ENCODE peak calls at places on chromosomes 16 and 17, in six cellular contexts. One of them, this sample, is unnamed.

GRCh38 chr17:44351464-44351863 is 6.4 kb downstream of the GRN start:
- DNase-seq in GM13977: no peak
- DNase-seq in NCI-H510A treated with DMSO at 0.1 percent for 48 hours: no peak
- DNase-seq in hypothalamus: no peak
- DNase-seq in kidney glomerular epithelial cell: no peak
- DNase-seq in tibial nerve: no peak
- DNase-seq in this sample: no peak

GRCh38 chr17:43878260-43879082 is 28.9 kb downstream of the MPP2 start:
- DNase-seq in tibial nerve: peak
- DNase-seq in kidney glomerular epithelial cell: peak
- DNase-seq in hypothalamus: peak
- DNase-seq in NCI-H510A treated with DMSO at 0.1 percent for 48 hours: peak
- DNase-seq in GM13977: peak
- DNase-seq in this sample: peak

GRCh38 chr16:69145658-69146057 is 13.2 kb downstream of the UTP4 start:
- DNase-seq in GM13977: no peak
- DNase-seq in hypothalamus: no peak
- DNase-seq in NCI-H510A treated with DMSO at 0.1 percent for 48 hours: no peak
- DNase-seq in kidney glomerular epithelial cell: no peak
- DNase-seq in tibial nerve: no peak
- DNase-seq in this sample: no peak

GRCh38 chr16:73149329-73149728 is 101.4 kb upstream of the ZFHX3 start:
- DNase-seq in kidney glomerular epithelial cell: no peak
- DNase-seq in GM13977: no peak
- DNase-seq in tibial nerve: no peak
- DNase-seq in NCI-H510A treated with DMSO at 0.1 percent for 48 hours: peak
- DNase-seq in hypothalamus: no peak
- DNase-seq in this sample: no peak

GRCh38 chr17:79012563-79013134 is 3.1 kb upstream of the CANT1 start:
- DNase-seq in hypothalamus: no peak
- DNase-seq in NCI-H510A treated with DMSO at 0.1 percent for 48 hours: no peak
- DNase-seq in kidney glomerular epithelial cell: no peak
- DNase-seq in GM13977: no peak
- DNase-seq in tibial nerve: no peak
- DNase-seq in this sample: no peak

GRCh38 chr17:66975614-66976378 is 11.3 kb downstream of the CACNG4 start:
- DNase-seq in NCI-H510A treated with DMSO at 0.1 percent for 48 hours: no peak
- DNase-seq in GM13977: peak
- DNase-seq in tibial nerve: no peak
- DNase-seq in hypothalamus: no peak
- DNase-seq in kidney glomerular epithelial cell: no peak
- DNase-seq in this sample: no peak

GRCh38 chr17:50209472-50210248 is 8.2 kb upstream of the COL1A1 start:
- DNase-seq in GM13977: no peak
- DNase-seq in kidney glomerular epithelial cell: peak
- DNase-seq in hypothalamus: no peak
- DNase-seq in tibial nerve: peak
- DNase-seq in NCI-H510A treated with DMSO at 0.1 percent for 48 hours: no peak
- DNase-seq in this sample: no peak

GRCh38 chr16:71777329-71777728 is 31.3 kb downstream of the AP1G1 start:
- DNase-seq in hypothalamus: no peak
- DNase-seq in tibial nerve: no peak
- DNase-seq in GM13977: no peak
- DNase-seq in NCI-H510A treated with DMSO at 0.1 percent for 48 hours: no peak
- DNase-seq in kidney glomerular epithelial cell: no peak
- DNase-seq in this sample: no peak

GRCh38 chr16:11828696-11829095 is 22.6 kb downstream of the RSL1D1 start:
- DNase-seq in tibial nerve: no peak
- DNase-seq in kidney glomerular epithelial cell: no peak
- DNase-seq in GM13977: no peak
- DNase-seq in hypothalamus: no peak
- DNase-seq in NCI-H510A treated with DMSO at 0.1 percent for 48 hours: no peak
- DNase-seq in this sample: no peak

GRCh38 chr16:22945361-22945760 is 131.4 kb downstream of the HS3ST2 start:
- DNase-seq in kidney glomerular epithelial cell: no peak
- DNase-seq in hypothalamus: no peak
- DNase-seq in NCI-H510A treated with DMSO at 0.1 percent for 48 hours: no peak
- DNase-seq in GM13977: no peak
- DNase-seq in tibial nerve: no peak
- DNase-seq in this sample: no peak

GRCh38 chr17:72560303-72561247 is 439.8 kb downstream of the SOX9 start:
- DNase-seq in GM13977: peak
- DNase-seq in NCI-H510A treated with DMSO at 0.1 percent for 48 hours: peak
- DNase-seq in kidney glomerular epithelial cell: peak
- DNase-seq in tibial nerve: no peak
- DNase-seq in hypothalamus: no peak
- DNase-seq in this sample: peak

GRCh38 chr17:42779942-42780815 is at the start of gene WNK4:
- DNase-seq in tibial nerve: no peak
- DNase-seq in hypothalamus: no peak
- DNase-seq in GM13977: peak
- DNase-seq in kidney glomerular epithelial cell: no peak
- DNase-seq in NCI-H510A treated with DMSO at 0.1 percent for 48 hours: no peak
- DNase-seq in this sample: no peak

GRCh38 chr17:13616031-13616430 is 14.3 kb upstream of the HS3ST3A1 start:
- DNase-seq in tibial nerve: no peak
- DNase-seq in kidney glomerular epithelial cell: no peak
- DNase-seq in NCI-H510A treated with DMSO at 0.1 percent for 48 hours: no peak
- DNase-seq in hypothalamus: no peak
- DNase-seq in GM13977: no peak
- DNase-seq in this sample: no peak

GRCh38 chr16:13866073-13866472 is 53.9 kb upstream of the ERCC4 start:
- DNase-seq in tibial nerve: peak
- DNase-seq in kidney glomerular epithelial cell: peak
- DNase-seq in hypothalamus: no peak
- DNase-seq in NCI-H510A treated with DMSO at 0.1 percent for 48 hours: peak
- DNase-seq in GM13977: peak
- DNase-seq in this sample: no peak

GRCh38 chr16:58230259-58230658 is 32.4 kb upstream of the CSNK2A2 start:
- DNase-seq in kidney glomerular epithelial cell: no peak
- DNase-seq in GM13977: no peak
- DNase-seq in tibial nerve: no peak
- DNase-seq in hypothalamus: no peak
- DNase-seq in NCI-H510A treated with DMSO at 0.1 percent for 48 hours: no peak
- DNase-seq in this sample: no peak

GRCh38 chr16:85699224-85699558 is 10.4 kb upstream of the GINS2 start:
- DNase-seq in tibial nerve: no peak
- DNase-seq in hypothalamus: no peak
- DNase-seq in kidney glomerular epithelial cell: no peak
- DNase-seq in GM13977: no peak
- DNase-seq in NCI-H510A treated with DMSO at 0.1 percent for 48 hours: no peak
- DNase-seq in this sample: no peak

GRCh38 chr17:67700037-67700436 is 17.7 kb upstream of the NOL11 start:
- DNase-seq in NCI-H510A treated with DMSO at 0.1 percent for 48 hours: no peak
- DNase-seq in GM13977: no peak
- DNase-seq in kidney glomerular epithelial cell: no peak
- DNase-seq in hypothalamus: no peak
- DNase-seq in tibial nerve: no peak
- DNase-seq in this sample: no peak

GRCh38 chr17:4540224-4541040 is 14.8 kb downstream of the MYBBP1A start:
- DNase-seq in kidney glomerular epithelial cell: no peak
- DNase-seq in GM13977: no peak
- DNase-seq in hypothalamus: no peak
- DNase-seq in tibial nerve: no peak
- DNase-seq in NCI-H510A treated with DMSO at 0.1 percent for 48 hours: no peak
- DNase-seq in this sample: no peak

GRCh38 chr17:9002610-9003354 is 18.5 kb upstream of the NTN1 start:
- DNase-seq in tibial nerve: no peak
- DNase-seq in GM13977: peak
- DNase-seq in NCI-H510A treated with DMSO at 0.1 percent for 48 hours: no peak
- DNase-seq in kidney glomerular epithelial cell: no peak
- DNase-seq in hypothalamus: no peak
- DNase-seq in this sample: no peak

GRCh38 chr17:16652847-16653366 is 743 bp downstream of the ZNF624 start:
- DNase-seq in kidney glomerular epithelial cell: no peak
- DNase-seq in NCI-H510A treated with DMSO at 0.1 percent for 48 hours: peak
- DNase-seq in GM13977: peak
- DNase-seq in tibial nerve: no peak
- DNase-seq in hypothalamus: no peak
- DNase-seq in this sample: no peak

This sample was measured in head of caudate nucleus.